ENCODE peak calls at places on chromosomes 16 and 17, in five cellular contexts. I, B, S, R and V are unnamed samples.

GRCh38 chr17:2336215-2337151 is at the start of gene TSR1:
- DNase-seq in I (peak; percentile 91), B (peak; percentile 100), S (peak; percentile 99), R (peak; percentile 84), V (peak; percentile 92)

GRCh38 chr17:948284-948852 is 31.2 kb downstream of the NXN start:
- DNase-seq in I (no peak), B (no peak), S (no peak), R (no peak), V (no peak)

GRCh38 chr16:75648265-75649076 is 898 bp downstream of the TERF2IP start:
- DNase-seq in I (peak; percentile 75), B (peak; percentile 88), S (peak; percentile 72), R (peak; percentile 78), V (peak; percentile 86)

GRCh38 chr17:65228734-65229390 is 91.7 kb downstream of the RGS9 start:
- DNase-seq in I (peak; percentile 29), B (peak; percentile 84), S (no peak), R (no peak), V (no peak)

GRCh38 chr16:15652293-15653001 is 2.4 kb downstream of the NDE1 start:
- DNase-seq in I (no peak), B (no peak), S (no peak), R (no peak), V (no peak)

GRCh38 chr17:21287703-21288449 is 3.4 kb downstream of the MAP2K3 start:
- DNase-seq in I (peak; percentile 100), B (peak; percentile 98), S (peak; percentile 91), R (peak; percentile 95), V (peak; percentile 99)

GRCh38 chr16:78748471-78748929 is 649.0 kb downstream of the WWOX start:
- DNase-seq in I (no peak), B (no peak), S (no peak), R (no peak), V (no peak)

GRCh38 chr16:4315185-4316102 is at the start of gene GLIS2:
- DNase-seq in I (no peak), B (peak; percentile 100), S (peak; percentile 78), R (no peak), V (peak; percentile 73)

GRCh38 chr17:10547351-10547750 is 2.1 kb downstream of the MYH2 start:
- DNase-seq in I (no peak), B (no peak), S (no peak), R (no peak), V (no peak)

GRCh38 chr17:75459590-75460267 is 3.3 kb downstream of the TMEM94 start:
- DNase-seq in I (peak; percentile 83), B (no peak), S (no peak), R (peak; percentile 61), V (peak; percentile 36)

GRCh38 chr16:70298988-70299938 is at the start of gene DDX19B:
- DNase-seq in I (peak; percentile 82), B (peak; percentile 89), S (peak; percentile 79), R (peak; percentile 71), V (peak; percentile 83)

GRCh38 chr17:28970879-28971278 is 19.6 kb upstream of the PHF12 start:
- DNase-seq in I (no peak), B (peak; percentile 63), S (no peak), R (no peak), V (no peak)

GRCh38 chr16:88977028-88977844 is at the start of gene CBFA2T3:
- DNase-seq in I (no peak), B (no peak), S (no peak), R (peak; percentile 30), V (peak; percentile 56)

GRCh38 chr17:39635614-39636176 is 1.2 kb upstream of the STARD3 start:
- DNase-seq in I (no peak), B (no peak), S (no peak), R (no peak), V (no peak)

GRCh38 chr17:63041722-63042121 is 75.7 kb downstream of the TANC2 start:
- DNase-seq in I (no peak), B (no peak), S (no peak), R (no peak), V (no peak)

GRCh38 chr17:49557204-49558024 is 18.3 kb upstream of the NXPH3 start:
- DNase-seq in I (peak; percentile 54), B (peak; percentile 52), S (peak; percentile 72), R (no peak), V (peak; percentile 51)

GRCh38 chr16:3578121-3578520 is 918 bp upstream of the NLRC3 start:
- DNase-seq in I (no peak), B (no peak), S (no peak), R (no peak), V (no peak)

GRCh38 chr16:12781777-12782176 is 21.9 kb downstream of the CPPED1 start:
- DNase-seq in I (no peak), B (no peak), S (no peak), R (no peak), V (no peak)

DNA sequence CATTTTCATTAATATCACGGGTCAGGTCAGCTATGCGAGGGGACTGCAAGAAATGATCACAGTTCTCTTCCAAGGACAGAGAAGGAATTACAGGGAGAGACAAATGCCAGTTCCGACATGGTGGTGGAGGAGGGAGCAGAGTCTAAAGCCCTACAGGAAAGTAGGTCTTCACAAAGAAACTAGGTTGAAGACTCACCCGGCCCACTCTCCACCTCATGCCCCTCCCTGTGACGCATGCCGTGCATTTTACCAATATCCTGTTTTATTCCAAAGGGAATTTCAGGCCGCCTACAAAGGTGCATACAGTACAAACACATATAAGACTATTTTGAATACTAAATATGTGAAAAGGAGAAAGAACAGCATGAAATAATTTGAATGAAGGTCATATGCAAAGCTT is 56.8 kb downstream of the CDH11 start:
- DNase-seq in I (no peak), B (no peak), S (no peak), R (no peak), V (no peak)
- H3K4me3 ChIP-seq in I (no peak overlapping the region), B (no peak overlapping the region), S (no peak overlapping the region), R (no peak overlapping the region), V (no peak overlapping the region)

GRCh38 chr16:35150805-35151312 is 1691.4 kb downstream of the TP53TG3F start:
- DNase-seq in I (no peak), B (no peak), S (no peak), R (no peak), V (no peak)

GRCh38 chr16:35146723-35147458 is 1687.5 kb downstream of the TP53TG3F start:
- DNase-seq in I (no peak), B (no peak), S (no peak), R (no peak), V (no peak)

GRCh38 chr16:35147556-35148504 is 1688.4 kb downstream of the TP53TG3F start:
- DNase-seq in I (no peak), B (no peak), S (no peak), R (no peak), V (no peak)

GRCh38 chr16:35149550-35149949 is 1690.1 kb downstream of the TP53TG3F start:
- DNase-seq in I (no peak), B (no peak), S (no peak), R (no peak), V (no peak)

DNA sequence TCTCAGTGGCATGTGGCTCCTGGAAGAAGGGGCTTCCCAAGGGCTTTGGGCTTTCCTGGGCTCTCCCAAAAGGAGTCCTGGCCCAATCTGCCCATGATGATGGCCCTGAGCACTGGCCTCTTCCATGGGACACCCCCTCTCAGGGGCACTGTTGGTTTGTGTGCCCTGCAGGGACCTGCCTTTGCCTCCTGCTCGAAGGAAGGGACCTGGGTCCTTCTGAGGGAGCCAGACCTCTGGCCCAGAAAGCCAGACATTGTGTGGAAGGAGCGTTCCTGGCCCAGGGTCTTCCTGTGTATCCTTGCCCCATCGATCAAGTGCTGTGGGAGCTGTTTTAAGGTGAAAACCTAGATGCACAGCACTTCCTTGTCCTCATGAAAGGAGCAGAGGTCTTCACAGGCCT is 1689.3 kb downstream of the TP53TG3F start:
- DNase-seq in I (no peak), B (no peak), S (no peak), R (no peak), V (no peak)
- H3K9me3 ChIP-seq in I (peaks cover 3% of the 10 kb centered on the region), B (no peaks in the 10 kb centered on the region), S (peaks cover 5% of the 10 kb centered on the region), R (peaks cover 75% of the 10 kb centered on the region), V (peaks cover 95% of the 10 kb centered on the region)

GRCh38 chr17:8080799-8081219 is 6.7 kb downstream of the ALOX12B start:
- DNase-seq in I (no peak), B (peak; percentile 86), S (no peak), R (no peak), V (no peak)

GRCh38 chr17:8082312-8082711 is 5.2 kb downstream of the ALOX12B start:
- DNase-seq in I (no peak), B (no peak), S (no peak), R (no peak), V (no peak)

GRCh38 chr17:8079291-8080207 is 8.0 kb downstream of the ALOX12B start:
- DNase-seq in I (peak; percentile 55), B (peak; percentile 98), S (peak; percentile 93), R (no peak), V (peak; percentile 75)

GRCh38 chr17:8081876-8082275 is 5.6 kb downstream of the ALOX12B start:
- DNase-seq in I (no peak), B (no peak), S (no peak), R (no peak), V (no peak)

DNA sequence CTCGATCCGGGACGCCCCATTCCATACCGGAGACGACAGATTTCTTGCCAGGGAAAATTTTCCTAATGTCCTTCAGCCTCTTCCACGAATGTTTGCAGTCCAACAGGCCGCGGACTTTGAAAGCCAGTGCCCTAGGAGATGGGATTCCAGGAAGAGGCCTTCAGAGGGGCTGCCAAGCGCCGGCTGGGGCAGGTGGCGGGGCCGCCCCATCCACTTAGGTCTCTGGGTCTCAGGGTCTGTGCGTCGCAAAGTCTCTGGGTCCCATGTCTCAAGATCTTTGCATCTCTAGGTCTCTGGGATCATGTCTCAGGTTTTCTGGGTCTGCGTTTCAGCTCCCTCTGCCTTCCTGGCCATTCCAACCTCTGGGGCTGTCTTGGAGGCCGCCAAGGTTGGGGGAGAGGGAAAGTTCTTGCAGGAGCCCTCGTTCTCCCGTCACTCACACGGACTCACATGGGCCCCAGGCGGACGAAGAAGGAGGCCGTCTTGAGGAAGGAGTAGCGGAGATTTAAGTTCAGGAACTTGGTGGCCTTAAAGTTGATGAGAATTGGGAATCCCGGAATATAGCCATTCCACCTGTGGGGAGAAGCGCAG is 7.2 kb downstream of the ALOX12B start:
- DNase-seq in I (no peak), B (no peak), S (no peak), R (no peak), V (no peak)
- H3K4me3 ChIP-seq in I (peak overlapping the region; percentile 6), B (peak overlapping the region; percentile 61), S (peak overlapping the region; percentile 58), R (peak overlapping the region; percentile 27), V (peak overlapping the region; percentile 41)

GRCh38 chr16:27389272-27389961 is 12.6 kb upstream of the IL21R start:
- DNase-seq in I (no peak), B (no peak), S (no peak), R (no peak), V (no peak)
- H3K9me3 ChIP-seq in I (no peaks in the 10 kb centered on the region), B (peaks cover 4% of the 10 kb centered on the region), S (peaks cover 8% of the 10 kb centered on the region), R (peaks cover 37% of the 10 kb centered on the region), V (no peaks in the 10 kb centered on the region)

DNA sequence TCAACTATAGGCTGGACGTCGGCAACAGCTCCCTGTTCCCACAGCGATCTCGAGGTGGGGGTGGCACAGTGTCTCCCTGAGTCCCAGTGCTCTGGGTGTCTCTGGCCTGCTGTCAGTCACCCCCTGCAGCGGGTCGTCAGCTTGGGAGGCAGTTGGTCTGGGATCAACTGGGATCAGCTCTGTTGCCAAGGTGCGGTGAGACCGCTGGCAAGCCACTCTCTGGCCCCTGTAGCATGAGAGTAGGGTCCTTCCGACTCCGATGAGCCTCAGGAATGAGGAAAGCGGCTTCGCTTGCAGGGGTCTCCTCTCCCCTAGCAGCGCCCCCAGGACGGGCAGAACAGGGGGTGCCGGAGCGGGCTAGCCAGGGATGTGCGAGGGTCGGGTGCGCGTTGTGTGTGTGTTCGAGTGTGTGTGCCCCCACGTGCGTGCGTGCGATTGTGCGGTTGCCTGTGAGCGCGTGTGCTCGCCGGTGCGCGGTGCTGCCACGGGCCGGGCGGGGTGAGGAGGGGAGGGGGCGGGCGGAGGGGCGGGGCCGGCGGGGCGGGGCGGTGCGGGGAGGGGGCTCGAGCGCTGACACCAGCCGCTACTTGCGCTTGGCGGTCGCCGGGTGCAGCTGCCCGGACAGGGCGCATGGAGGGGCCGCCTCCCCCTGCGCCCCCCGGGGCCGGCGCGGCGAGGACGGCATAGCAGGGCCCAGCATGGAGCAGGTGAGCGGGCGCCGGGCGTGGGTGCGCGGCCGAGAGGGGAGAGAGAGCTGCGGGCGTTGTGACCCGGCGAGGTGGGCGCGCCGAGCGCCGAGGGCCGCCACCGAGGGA is 9.4 kb upstream of the ARHGAP23 start:
- DNase-seq in I (no peak), B (peak; percentile 89), S (no peak), R (no peak), V (no peak)
- H3K4me3 ChIP-seq in I (no peak overlapping the region), B (peak overlapping the region; percentile 28), S (peak overlapping the region; percentile 45), R (peak overlapping the region; percentile 3), V (peak overlapping the region; percentile 47)